ENCODE peak calls at places on chromosomes 1 and 21, in six cellular contexts. X is PC-9; K is erythroblast; V is activated T-helper 1 cell treated with anti-CD3 and anti-CD28 coated beads, Interleukin-12 subunit alpha, Interleukin-12 subunit beta, Interleukin-2, Interleukin-4 antibody, amounts not matched to agents 30 ng/mL and 10 ng/mL and 1 ng/mL, durations not matched to agents 14 hours and 24 hours and 36 hours; P is CD8-positive, alpha-beta memory T cell; A is skeletal muscle cell. B is an unnamed sample.
A peak's percentile ranks its signal among the peaks of the same experiment; 100 is the strongest.

GRCh38 chr1:29134695-29135028 is 11.0 kb upstream of the TMEM200B start:
- DNase-seq in X (no peak), K (no peak), V (no peak), P (no peak), A (no peak), B (no peak)

GRCh38 chr1:207890136-207890738 is 20.7 kb downstream of the CD34 start:
- DNase-seq in X (peak; percentile 39), K (no peak), V (no peak), P (no peak), A (peak; percentile 63), B (no peak)

GRCh38 chr21:36246080-36246631 is 73.8 kb upstream of the MORC3 start:
- DNase-seq in X (peak; percentile 33), K (no peak), V (no peak), P (no peak), A (no peak), B (no peak)

GRCh38 chr1:84353665-84354064 is 44.6 kb upstream of the DNASE2B start:
- DNase-seq in X (no peak), K (no peak), V (no peak), P (no peak), A (no peak), B (no peak)

GRCh38 chr1:15384301-15384901 is 25.3 kb upstream of the EFHD2 start:
- DNase-seq in X (no peak), K (no peak), V (no peak), P (no peak), A (no peak), B (no peak)

GRCh38 chr1:93235261-93235660 is 54.7 kb downstream of the CCDC18 start:
- DNase-seq in X (no peak), K (no peak), V (no peak), P (no peak), A (no peak), B (no peak)

GRCh38 chr1:30763654-30764248 is 6.2 kb upstream of the LAPTM5 start:
- DNase-seq in X (no peak), K (no peak), V (no peak), P (no peak), A (no peak), B (no peak)

GRCh38 chr1:53365405-53366063 is 37.7 kb upstream of the LRP8 start:
- DNase-seq in X (no peak), K (no peak), V (no peak), P (no peak), A (no peak), B (no peak)

GRCh38 chr1:7584643-7585042 is 186.5 kb upstream of the VAMP3 start:
- DNase-seq in X (no peak), K (no peak), V (no peak), P (no peak), A (no peak), B (no peak)

B was measured in CD4-positive, alpha-beta memory T cell.